ENCODE peak calls at places on chromosome 19, in nine cellular contexts. One of them, this sample, is unnamed.

GRCh38 chr19:37519890-37520289 is 13.2 kb downstream of the ZNF793 start:
- DNase-seq in GM13976: no peak
- DNase-seq in lower leg skin: no peak
- DNase-seq in psoas muscle: no peak
- DNase-seq in tibial artery: no peak
- DNase-seq in WTC11: no peak
- DNase-seq in right atrium auricular region: no peak
- DNase-seq in H9: no peak
- DNase-seq in heart right ventricle: no peak
- DNase-seq in this sample: peak

GRCh38 chr19:1455336-1456120 is 5.6 kb downstream of the APC2 start:
- DNase-seq in H9: peak
- DNase-seq in lower leg skin: peak
- DNase-seq in right atrium auricular region: no peak
- DNase-seq in tibial artery: no peak
- DNase-seq in psoas muscle: no peak
- DNase-seq in GM13976: peak
- DNase-seq in heart right ventricle: no peak
- DNase-seq in WTC11: peak
- DNase-seq in this sample: peak

GRCh38 chr19:57778358-57778757 is 8.9 kb downstream of the ZNF586 start:
- DNase-seq in heart right ventricle: no peak
- DNase-seq in tibial artery: no peak
- DNase-seq in right atrium auricular region: no peak
- DNase-seq in psoas muscle: no peak
- DNase-seq in WTC11: no peak
- DNase-seq in GM13976: no peak
- DNase-seq in lower leg skin: no peak
- DNase-seq in H9: no peak
- DNase-seq in this sample: no peak

GRCh38 chr19:13825489-13826475 is 30.5 kb downstream of the ZSWIM4 start:
- DNase-seq in psoas muscle: no peak
- DNase-seq in lower leg skin: no peak
- DNase-seq in heart right ventricle: no peak
- DNase-seq in WTC11: peak
- DNase-seq in right atrium auricular region: no peak
- DNase-seq in GM13976: no peak
- DNase-seq in tibial artery: no peak
- DNase-seq in H9: peak
- DNase-seq in this sample: no peak

GRCh38 chr19:5115771-5116202 is 146.9 kb downstream of the KDM4B start:
- DNase-seq in right atrium auricular region: no peak
- DNase-seq in lower leg skin: no peak
- DNase-seq in psoas muscle: no peak
- DNase-seq in H9: no peak
- DNase-seq in WTC11: no peak
- DNase-seq in tibial artery: no peak
- DNase-seq in heart right ventricle: no peak
- DNase-seq in GM13976: no peak
- DNase-seq in this sample: peak

GRCh38 chr19:50427997-50428425 is 4.7 kb upstream of the MYBPC2 start:
- DNase-seq in GM13976: peak
- DNase-seq in tibial artery: peak
- DNase-seq in WTC11: peak
- DNase-seq in lower leg skin: peak
- DNase-seq in right atrium auricular region: peak
- DNase-seq in H9: peak
- DNase-seq in psoas muscle: peak
- DNase-seq in heart right ventricle: peak
- DNase-seq in this sample: peak

GRCh38 chr19:13195678-13196077 is 45.5 kb downstream of the IER2 start:
- DNase-seq in right atrium auricular region: no peak
- DNase-seq in GM13976: peak
- DNase-seq in tibial artery: no peak
- DNase-seq in H9: peak
- DNase-seq in WTC11: peak
- DNase-seq in heart right ventricle: no peak
- DNase-seq in lower leg skin: no peak
- DNase-seq in psoas muscle: no peak
- DNase-seq in this sample: no peak

GRCh38 chr19:2533072-2533425 is 57.1 kb downstream of the GADD45B start:
- DNase-seq in H9: no peak
- DNase-seq in lower leg skin: no peak
- DNase-seq in heart right ventricle: no peak
- DNase-seq in GM13976: no peak
- DNase-seq in right atrium auricular region: no peak
- DNase-seq in psoas muscle: no peak
- DNase-seq in WTC11: no peak
- DNase-seq in tibial artery: no peak
- DNase-seq in this sample: no peak

GRCh38 chr19:41709951-41710645 is 1.7 kb downstream of the CEACAM5 start:
- DNase-seq in right atrium auricular region: no peak
- DNase-seq in H9: no peak
- DNase-seq in heart right ventricle: no peak
- DNase-seq in psoas muscle: no peak
- DNase-seq in tibial artery: peak
- DNase-seq in lower leg skin: no peak
- DNase-seq in WTC11: no peak
- DNase-seq in GM13976: no peak
- DNase-seq in this sample: no peak

GRCh38 chr19:40921005-40921897 is 39.2 kb upstream of the CYP2A7 start:
- DNase-seq in GM13976: no peak
- DNase-seq in psoas muscle: no peak
- DNase-seq in H9: no peak
- DNase-seq in WTC11: no peak
- DNase-seq in heart right ventricle: no peak
- DNase-seq in right atrium auricular region: no peak
- DNase-seq in tibial artery: no peak
- DNase-seq in lower leg skin: no peak
- DNase-seq in this sample: no peak

GRCh38 chr19:3062165-3063105 is at the start of gene TLE5:
- DNase-seq in tibial artery: peak
- DNase-seq in heart right ventricle: peak
- DNase-seq in H9: no peak
- DNase-seq in right atrium auricular region: no peak
- DNase-seq in lower leg skin: no peak
- DNase-seq in psoas muscle: peak
- DNase-seq in WTC11: no peak
- DNase-seq in GM13976: peak
- DNase-seq in this sample: peak

GRCh38 chr19:10895920-10896319 is 24.6 kb downstream of the CARM1 start:
- DNase-seq in heart right ventricle: no peak
- DNase-seq in WTC11: peak
- DNase-seq in right atrium auricular region: no peak
- DNase-seq in lower leg skin: no peak
- DNase-seq in H9: peak
- DNase-seq in tibial artery: no peak
- DNase-seq in GM13976: no peak
- DNase-seq in psoas muscle: no peak
- DNase-seq in this sample: no peak

GRCh38 chr19:45691516-45692186 is at the start of gene SNRPD2:
- DNase-seq in H9: peak
- DNase-seq in GM13976: peak
- DNase-seq in heart right ventricle: peak
- DNase-seq in psoas muscle: peak
- DNase-seq in right atrium auricular region: peak
- DNase-seq in lower leg skin: peak
- DNase-seq in WTC11: peak
- DNase-seq in tibial artery: peak
- DNase-seq in this sample: peak

GRCh38 chr19:482186-483041 is 13.9 kb upstream of the MADCAM1 start:
- DNase-seq in tibial artery: no peak
- DNase-seq in right atrium auricular region: no peak
- DNase-seq in psoas muscle: no peak
- DNase-seq in heart right ventricle: no peak
- DNase-seq in WTC11: no peak
- DNase-seq in GM13976: no peak
- DNase-seq in lower leg skin: no peak
- DNase-seq in H9: no peak
- DNase-seq in this sample: no peak

DNA sequence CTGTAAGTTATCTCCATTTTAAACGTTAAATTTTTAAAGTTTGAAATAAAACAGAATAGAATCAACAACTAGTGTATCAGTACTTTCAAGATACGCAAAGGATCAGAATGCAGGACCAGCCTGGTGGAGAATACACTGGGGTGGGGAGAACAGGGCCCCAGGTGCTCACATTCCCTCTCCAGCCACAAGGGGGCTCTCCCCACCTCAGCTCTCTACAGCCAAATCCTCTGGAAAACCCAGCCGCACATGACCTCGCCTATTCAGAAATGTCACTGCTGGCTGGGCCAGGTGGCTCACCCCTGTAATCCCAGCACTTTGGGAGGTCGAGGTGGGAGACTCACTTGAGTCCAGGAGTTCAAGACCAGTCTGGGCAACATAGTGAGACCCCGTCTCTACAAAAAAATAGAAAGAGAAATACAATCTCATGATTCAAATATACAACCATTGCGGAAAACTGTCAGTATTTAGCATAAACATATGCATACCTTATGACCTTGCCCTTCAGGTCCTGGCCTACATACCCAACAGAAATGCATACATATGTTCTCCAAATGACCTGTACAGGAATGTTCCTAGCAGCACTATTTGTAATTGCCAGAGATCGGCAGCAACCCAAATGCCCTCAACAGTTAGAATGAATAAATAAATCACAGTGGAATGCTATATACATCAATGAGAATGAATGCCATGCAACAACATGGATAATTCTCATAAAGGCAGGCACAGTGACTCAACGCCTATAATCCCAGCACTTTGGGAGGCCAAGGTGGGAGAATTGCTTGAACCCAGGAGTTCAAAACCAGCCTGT is 18.4 kb downstream of the TEX101 start:
- DNase-seq in GM13976: peak
- DNase-seq in tibial artery: no peak
- DNase-seq in right atrium auricular region: peak
- DNase-seq in H9: peak
- DNase-seq in lower leg skin: peak
- DNase-seq in WTC11: peak
- DNase-seq in heart right ventricle: peak
- DNase-seq in psoas muscle: peak
- DNase-seq in this sample: peak
- TF ChIP-seq CTCF in GM13976: peak
- TF ChIP-seq CTCF in tibial artery: peak
- TF ChIP-seq CTCF in right atrium auricular region: peak
- TF ChIP-seq CTCF in H9: peak
- TF ChIP-seq CTCF in lower leg skin: no peak
- TF ChIP-seq CTCF in WTC11: peak
- TF ChIP-seq CTCF in heart right ventricle: peak
- TF ChIP-seq CTCF in psoas muscle: peak
- TF ChIP-seq CTCF in this sample: peak

GRCh38 chr19:39514840-39515550 is at the start of gene SELENOV:
- DNase-seq in tibial artery: no peak
- DNase-seq in psoas muscle: no peak
- DNase-seq in right atrium auricular region: no peak
- DNase-seq in GM13976: peak
- DNase-seq in lower leg skin: no peak
- DNase-seq in H9: peak
- DNase-seq in heart right ventricle: no peak
- DNase-seq in WTC11: peak
- DNase-seq in this sample: peak
- TF ChIP-seq CTCF in tibial artery: no peak
- TF ChIP-seq CTCF in psoas muscle: no peak
- TF ChIP-seq CTCF in right atrium auricular region: no peak
- TF ChIP-seq CTCF in GM13976: no peak
- TF ChIP-seq CTCF in lower leg skin: no peak
- TF ChIP-seq CTCF in H9: peak
- TF ChIP-seq CTCF in heart right ventricle: no peak
- TF ChIP-seq CTCF in WTC11: no peak
- TF ChIP-seq CTCF in this sample: no peak

DNA sequence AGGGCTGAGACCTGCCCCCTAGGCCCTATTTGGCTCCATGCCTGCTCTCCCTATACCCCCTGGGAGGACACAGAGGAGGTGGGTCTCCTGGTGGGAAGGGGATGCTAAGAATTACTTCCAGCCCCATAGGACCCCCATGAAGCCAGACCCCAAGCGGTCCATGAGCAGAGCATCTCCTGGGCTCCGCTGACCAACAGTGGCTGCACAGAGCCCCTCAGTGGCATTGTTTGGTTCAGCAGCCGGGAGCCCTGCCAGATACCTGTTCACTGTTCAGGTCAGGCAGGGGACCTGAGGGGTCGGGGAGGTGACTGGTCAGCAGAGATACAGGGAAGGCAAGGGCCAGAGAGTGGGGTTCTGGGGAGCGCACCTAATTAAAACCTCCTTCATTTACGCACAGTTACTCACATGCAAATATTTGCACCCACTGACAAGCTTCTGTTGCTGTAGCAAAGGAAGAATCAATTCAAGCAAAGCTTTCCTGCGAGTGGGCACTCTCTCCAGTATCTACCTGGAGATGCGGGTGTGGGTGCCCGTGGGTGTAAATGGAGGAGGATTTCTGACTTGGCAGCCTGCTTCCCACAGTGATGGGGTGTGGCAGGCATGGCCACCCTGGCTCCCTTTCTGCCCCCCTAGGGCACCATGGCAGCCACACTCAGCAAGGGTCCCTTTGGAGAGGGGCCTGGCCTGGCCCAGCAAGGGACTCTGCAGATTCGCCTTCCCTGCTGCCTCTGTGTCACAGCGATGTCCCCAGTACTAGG is 83.5 kb downstream of the CHST8 start:
- DNase-seq in psoas muscle: no peak
- DNase-seq in H9: no peak
- DNase-seq in heart right ventricle: no peak
- DNase-seq in tibial artery: no peak
- DNase-seq in lower leg skin: no peak
- DNase-seq in GM13976: no peak
- DNase-seq in WTC11: peak
- DNase-seq in right atrium auricular region: no peak
- DNase-seq in this sample: no peak
- TF ChIP-seq CTCF in psoas muscle: no peak
- TF ChIP-seq CTCF in H9: peak
- TF ChIP-seq CTCF in heart right ventricle: no peak
- TF ChIP-seq CTCF in tibial artery: no peak
- TF ChIP-seq CTCF in lower leg skin: no peak
- TF ChIP-seq CTCF in GM13976: no peak
- TF ChIP-seq CTCF in WTC11: no peak
- TF ChIP-seq CTCF in right atrium auricular region: no peak
- TF ChIP-seq CTCF in this sample: no peak

DNA sequence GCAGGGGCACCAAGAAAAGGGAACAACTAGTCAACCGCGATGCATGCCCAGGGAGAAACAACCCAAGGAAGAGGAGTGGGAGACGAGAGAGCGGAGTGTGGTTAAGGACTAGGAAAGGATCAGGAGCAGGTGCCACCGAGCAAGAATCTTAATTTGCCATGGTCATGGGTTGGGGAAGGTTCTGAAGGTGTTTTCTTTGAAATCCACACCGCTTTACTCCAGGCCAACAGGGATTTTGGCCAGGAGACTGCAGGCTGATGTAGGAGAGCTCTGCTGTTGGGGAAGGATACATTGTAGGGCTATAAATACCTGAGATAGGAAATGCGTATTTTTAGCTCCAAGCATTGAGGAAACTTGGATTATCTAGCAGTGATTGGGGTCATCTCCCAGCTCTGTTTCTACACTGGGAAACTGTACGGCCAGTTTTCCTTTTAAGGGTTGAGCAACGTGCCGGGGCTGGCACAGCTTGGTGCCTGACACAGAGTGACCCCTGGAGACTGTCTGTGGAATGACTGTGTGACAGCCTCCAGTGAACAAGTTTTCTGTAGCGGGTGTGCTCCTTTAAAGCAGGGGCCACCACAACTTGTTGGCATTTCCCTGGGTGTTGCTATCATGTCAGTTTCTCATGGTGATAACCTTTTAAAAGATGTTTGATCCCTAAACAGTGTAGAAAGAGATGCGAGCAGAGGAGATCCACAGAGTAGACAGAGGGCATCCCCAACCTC is 34.2 kb downstream of the ZNF536 start:
- DNase-seq in heart right ventricle: peak
- DNase-seq in psoas muscle: no peak
- DNase-seq in WTC11: peak
- DNase-seq in GM13976: no peak
- DNase-seq in tibial artery: no peak
- DNase-seq in H9: no peak
- DNase-seq in right atrium auricular region: no peak
- DNase-seq in lower leg skin: no peak
- DNase-seq in this sample: no peak
- TF ChIP-seq CTCF in heart right ventricle: peak
- TF ChIP-seq CTCF in psoas muscle: peak
- TF ChIP-seq CTCF in WTC11: no peak
- TF ChIP-seq CTCF in GM13976: peak
- TF ChIP-seq CTCF in tibial artery: no peak
- TF ChIP-seq CTCF in H9: peak
- TF ChIP-seq CTCF in right atrium auricular region: peak
- TF ChIP-seq CTCF in lower leg skin: no peak
- TF ChIP-seq CTCF in this sample: no peak